ENCODE peak calls at places on chromosomes 11 and 22, in ten cellular contexts. J is lower leg skin; C is heart right ventricle; O is ovary; W is stimulated activated CD8-positive, alpha-beta memory T cell treated with anti-CD3 and anti-CD28 coated beads, Interleukin-7, amount 100 ng/mL, for 1 hour; P is stimulated activated CD4-positive, alpha-beta T cell treated with anti-CD3 and anti-CD28 coated beads, Interleukin-15, amount 100 ng/mL, for 24 hours; D is dorsolateral prefrontal cortex; Z is NCI-H1930; Y is IMR-90; I is iPS DF 19.7. A is an unnamed sample.

GRCh38 chr22:47629273-47629711 is 866.8 kb downstream of the TBC1D22A start:
- DNase-seq in I (no peak), C (no peak), Y (no peak), P (no peak), Z (no peak), D (no peak), J (peak), O (peak), W (no peak), A (no peak)

GRCh38 chr11:118401151-118401879 is at the start of gene ATP5MG:
- DNase-seq in O (peak), P (peak), Z (peak), C (peak), I (peak), J (peak), Y (peak), W (peak), D (peak), A (peak)

GRCh38 chr22:26367402-26368245 is 61.4 kb upstream of the ASPHD2 start:
- DNase-seq in I (no peak), W (peak), D (no peak), P (peak), J (no peak), Z (peak), O (no peak), Y (peak), C (no peak), A (peak)

GRCh38 chr22:19412478-19412877 is 19.1 kb downstream of the HIRA start:
- DNase-seq in C (no peak), J (no peak), Y (no peak), D (no peak), O (no peak), P (no peak), I (no peak), W (no peak), Z (no peak), A (no peak)

GRCh38 chr11:20712912-20713311 is 43.5 kb downstream of the NELL1 start:
- DNase-seq in W (no peak), Z (no peak), Y (no peak), C (no peak), J (no peak), P (no peak), O (no peak), I (no peak), D (no peak), A (no peak)

GRCh38 chr11:11022126-11022730 is 164.4 kb upstream of the ZBED5 start:
- DNase-seq in D (no peak), C (no peak), I (no peak), W (no peak), O (no peak), Y (peak), P (peak), Z (no peak), J (no peak), A (peak)

GRCh38 chr11:6817668-6818067 is 18.2 kb upstream of the OR6A2 start:
- DNase-seq in C (no peak), Z (no peak), Y (peak), O (no peak), P (no peak), J (no peak), I (peak), D (no peak), W (no peak), A (peak)

GRCh38 chr22:30747493-30747892 is 52.8 kb downstream of the OSBP2 start:
- DNase-seq in D (no peak), C (no peak), I (no peak), Z (no peak), Y (no peak), O (no peak), J (no peak), P (no peak), W (no peak), A (no peak)

GRCh38 chr11:28625532-28625931 is 517.3 kb downstream of the METTL15 start:
- DNase-seq in O (no peak), I (no peak), P (no peak), C (no peak), D (no peak), W (no peak), Y (no peak), J (no peak), Z (no peak), A (no peak)

GRCh38 chr11:70746351-70746750 is 348.0 kb downstream of the CTTN start:
- DNase-seq in Z (no peak), O (no peak), D (no peak), W (no peak), C (no peak), Y (no peak), P (no peak), J (no peak), I (no peak), A (no peak)

GRCh38 chr22:21650823-21651520 is 8.9 kb downstream of the SDF2L1 start:
- DNase-seq in W (no peak), O (no peak), Y (no peak), Z (no peak), P (no peak), I (no peak), D (no peak), C (no peak), J (no peak), A (no peak)

GRCh38 chr11:34215806-34216453 is 110.5 kb downstream of the NAT10 start:
- DNase-seq in P (no peak), Y (peak), J (no peak), O (no peak), Z (no peak), I (no peak), C (no peak), W (no peak), D (no peak), A (no peak)

GRCh38 chr11:106011481-106011880 is 10.6 kb downstream of the MSANTD4 start:
- DNase-seq in I (no peak), P (no peak), Y (no peak), W (no peak), J (no peak), O (no peak), Z (no peak), C (no peak), D (no peak), A (no peak)